ENCODE peak calls at places on chromosomes 1 and 21, in six cellular contexts. I, H, X, W, O and T are unnamed samples.

GRCh38 chr21:42905195-42905594 is 12.1 kb downstream of the NDUFV3 start:
- DNase-seq in I (no peak), H (no peak), X (no peak), W (no peak), O (no peak), T (no peak)

GRCh38 chr21:27390384-27390783 is 423.5 kb upstream of the ADAMTS5 start:
- DNase-seq in I (no peak), H (no peak), X (no peak), W (no peak), O (no peak), T (no peak)

GRCh38 chr1:53583021-53583902 is 124.1 kb downstream of the DMRTB1 start:
- DNase-seq in I (peak; percentile 25), H (no peak), X (no peak), W (no peak), O (no peak), T (no peak)

GRCh38 chr1:245059806-245060424 is 94.9 kb upstream of the KIF26B start:
- DNase-seq in I (no peak), H (no peak), X (no peak), W (no peak), O (no peak), T (no peak)

GRCh38 chr21:44489962-44490361 is 34.7 kb downstream of the LRRC3 start:
- DNase-seq in I (no peak), H (no peak), X (no peak), W (no peak), O (no peak), T (no peak)

GRCh38 chr1:175536369-175536768 is 207.0 kb downstream of the TNR start:
- DNase-seq in I (no peak), H (no peak), X (no peak), W (no peak), O (no peak), T (no peak)

GRCh38 chr1:33634806-33635205 is 162.4 kb downstream of the ZSCAN20 start:
- DNase-seq in I (no peak), H (no peak), X (no peak), W (peak; percentile 50), O (peak; percentile 50), T (peak; percentile 22)

GRCh38 chr1:38285807-38286530 is 239.4 kb upstream of the POU3F1 start:
- DNase-seq in I (no peak), H (no peak), X (no peak), W (no peak), O (no peak), T (no peak)

GRCh38 chr1:226510453-226510852 is 38.1 kb upstream of the STUM start:
- DNase-seq in I (no peak), H (no peak), X (peak; percentile 99), W (no peak), O (no peak), T (no peak)

GRCh38 chr1:212721388-212722247 is 22.0 kb upstream of the BATF3 start:
- DNase-seq in I (no peak), H (no peak), X (no peak), W (peak; percentile 65), O (no peak), T (no peak)

GRCh38 chr21:45642122-45642813 is 1.3 kb upstream of the PCBP3 start:
- DNase-seq in I (no peak), H (no peak), X (no peak), W (peak; percentile 20), O (no peak), T (no peak)

GRCh38 chr1:8238141-8239038 is 79.5 kb upstream of the SLC45A1 start:
- DNase-seq in I (no peak), H (no peak), X (no peak), W (no peak), O (no peak), T (no peak)

GRCh38 chr1:185632659-185633428 is 101.3 kb upstream of the HMCN1 start:
- DNase-seq in I (no peak), H (no peak), X (no peak), W (peak; percentile 89), O (no peak), T (no peak)

GRCh38 chr1:21904725-21905520 is 32.2 kb downstream of the HSPG2 start:
- DNase-seq in I (no peak), H (no peak), X (no peak), W (peak; percentile 77), O (no peak), T (peak; percentile 96)

GRCh38 chr1:85398391-85399064 is 66.4 kb downstream of the DDAH1 start:
- DNase-seq in I (no peak), H (no peak), X (no peak), W (no peak), O (no peak), T (no peak)

GRCh38 chr1:161227196-161227871 is 1.5 kb downstream of the TOMM40L start:
- DNase-seq in I (peak; percentile 88), H (peak; percentile 91), X (peak; percentile 58), W (peak; percentile 87), O (peak; percentile 91), T (peak; percentile 83)

GRCh38 chr1:113168946-113169345 is 95.9 kb downstream of the LRIG2 start:
- DNase-seq in I (no peak), H (no peak), X (peak; percentile 70), W (no peak), O (no peak), T (no peak)

GRCh38 chr1:17335821-17336718 is 28.1 kb downstream of the PADI4 start:
- DNase-seq in I (peak; percentile 81), H (peak; percentile 50), X (no peak), W (peak; percentile 76), O (peak; percentile 81), T (peak; percentile 68)

GRCh38 chr1:32063261-32063681 is 9.5 kb upstream of the TMEM39B start:
- DNase-seq in I (no peak), H (no peak), X (peak; percentile 55), W (peak; percentile 50), O (no peak), T (peak; percentile 69)

GRCh38 chr1:150173161-150173585 is 23.5 kb downstream of the PLEKHO1 start:
- DNase-seq in I (no peak), H (no peak), X (no peak), W (no peak), O (no peak), T (no peak)

GRCh38 chr1:150235436-150235851 is 468 bp downstream of the ANP32E start:
- DNase-seq in I (peak; percentile 41), H (no peak), X (no peak), W (peak; percentile 46), O (no peak), T (peak; percentile 58)

GRCh38 chr1:19845166-19845954 is 30.3 kb upstream of the RNF186 start:
- DNase-seq in I (no peak), H (no peak), X (no peak), W (no peak), O (no peak), T (no peak)

GRCh38 chr1:65630855-65631254 is 161.8 kb upstream of the PDE4B start:
- DNase-seq in I (no peak), H (no peak), X (no peak), W (no peak), O (no peak), T (no peak)

GRCh38 chr1:234495231-234495990 is 16.4 kb upstream of the TARBP1 start:
- DNase-seq in I (no peak), H (no peak), X (no peak), W (peak; percentile 44), O (no peak), T (no peak)

GRCh38 chr1:236603896-236604217 is 459 bp downstream of the HEATR1 start:
- DNase-seq in I (no peak), H (peak; percentile 19), X (no peak), W (no peak), O (no peak), T (peak; percentile 80)

GRCh38 chr1:223258751-223259177 is 105.2 kb downstream of the SUSD4 start:
- DNase-seq in I (no peak), H (no peak), X (no peak), W (peak; percentile 28), O (no peak), T (no peak)

GRCh38 chr1:107795471-107795870 is 169.5 kb downstream of the VAV3 start:
- DNase-seq in I (no peak), H (no peak), X (no peak), W (no peak), O (no peak), T (no peak)

GRCh38 chr1:206115791-206116190 is 1.4 kb downstream of the AVPR1B start:
- DNase-seq in I (no peak), H (no peak), X (no peak), W (no peak), O (no peak), T (no peak)

GRCh38 chr1:192703283-192704206 is 67.6 kb downstream of the RGS13 start:
- DNase-seq in I (no peak), H (no peak), X (no peak), W (no peak), O (no peak), T (no peak)

GRCh38 chr1:48329489-48329888 is 107.0 kb downstream of the SLC5A9 start:
- DNase-seq in I (no peak), H (no peak), X (no peak), W (no peak), O (no peak), T (no peak)

GRCh38 chr1:23930270-23930669 is 17.1 kb upstream of the CNR2 start:
- DNase-seq in I (no peak), H (no peak), X (no peak), W (no peak), O (no peak), T (no peak)

GRCh38 chr1:180268556-180269044 is 38.5 kb downstream of the LHX4 start:
- DNase-seq in I (no peak), H (no peak), X (no peak), W (no peak), O (no peak), T (no peak)

GRCh38 chr1:179754031-179754624 is 11.0 kb downstream of the FAM163A start:
- DNase-seq in I (no peak), H (no peak), X (peak; percentile 67), W (no peak), O (no peak), T (no peak)